ENCODE peak calls at places on chromosomes 2 and 18, in ten cellular contexts. X is Daoy; R is kidney tubule cell; Z is activated T-cell treated with anti-CD3 and anti-CD28 coated beads for 1 hour; A is GM23338; C is activated CD4-positive, alpha-beta T cell treated with anti-CD3 and anti-CD28 coated beads, Interleukin-2, amount 50 U/mL, for 1 hour; U is CD8-positive, alpha-beta T cell; S is dermis blood vessel endothelial cell; W is GM10248; G is neural crest cell. T is an unnamed sample.

GRCh38 chr2:216001201-216001600 is 12.2 kb downstream of the MREG start:
- DNase-seq in G (no peak), Z (no peak), S (no peak), X (no peak), A (no peak), R (no peak), U (no peak), W (no peak), C (no peak), T (no peak)

GRCh38 chr2:190318931-190319556 is 582 bp downstream of the HIBCH start:
- DNase-seq in G (peak), X (peak), R (peak), W (peak), A (peak), S (peak), U (no peak), C (no peak), Z (no peak), T (peak)

GRCh38 chr2:232137748-232138147 is 176.2 kb downstream of the DIS3L2 start:
- DNase-seq in C (no peak), G (no peak), W (no peak), A (no peak), S (peak), R (no peak), Z (no peak), X (no peak), U (no peak), T (no peak)

GRCh38 chr2:44430340-44430739 is 68.6 kb downstream of the CAMKMT start:
- DNase-seq in S (no peak), R (no peak), U (no peak), Z (no peak), W (no peak), C (no peak), G (no peak), X (no peak), A (peak), T (no peak)

GRCh38 chr2:58047373-58047674 is 718 bp downstream of the VRK2 start:
- DNase-seq in R (no peak), Z (no peak), C (no peak), A (no peak), X (no peak), G (no peak), S (no peak), W (no peak), U (no peak), T (no peak)

GRCh38 chr2:234038076-234038802 is 12.3 kb upstream of the SPP2 start:
- DNase-seq in S (no peak), R (no peak), Z (no peak), W (no peak), U (no peak), C (no peak), A (no peak), X (no peak), G (no peak), T (no peak)

GRCh38 chr2:147551331-147551730 is 293.5 kb upstream of the ACVR2A start:
- DNase-seq in Z (no peak), G (no peak), U (no peak), X (no peak), C (no peak), S (no peak), R (no peak), W (no peak), A (no peak), T (no peak)

GRCh38 chr2:176976766-176977165 is 235.8 kb upstream of the HNRNPA3 start:
- DNase-seq in X (no peak), U (no peak), C (no peak), Z (no peak), S (no peak), W (no peak), A (no peak), G (no peak), R (no peak), T (no peak)

GRCh38 chr18:42164556-42164955 is 209.5 kb downstream of the PIK3C3 start:
- DNase-seq in A (no peak), X (no peak), C (no peak), G (no peak), Z (no peak), S (no peak), U (no peak), R (peak), W (no peak), T (no peak)

GRCh38 chr18:13290856-13291271 is 72.3 kb downstream of the LDLRAD4 start:
- DNase-seq in S (no peak), A (no peak), X (no peak), Z (no peak), U (no peak), C (peak), R (no peak), G (no peak), W (no peak), T (no peak)

GRCh38 chr2:182818541-182819308 is 47.7 kb downstream of the FRZB start:
- DNase-seq in W (no peak), S (no peak), A (peak), U (no peak), C (no peak), G (peak), Z (no peak), R (no peak), X (no peak), T (no peak)

GRCh38 chr2:121189656-121190381 is 95.2 kb downstream of the TFCP2L1 start:
- DNase-seq in R (no peak), X (no peak), G (no peak), A (no peak), Z (no peak), U (no peak), S (no peak), C (no peak), W (no peak), T (no peak)

GRCh38 chr2:197369228-197369945 is 58.8 kb upstream of the ANKRD44 start:
- DNase-seq in W (no peak), G (no peak), X (peak), Z (no peak), R (no peak), S (peak), C (no peak), U (no peak), A (no peak), T (no peak)

GRCh38 chr18:80000877-80001276 is 12.5 kb upstream of the TXNL4A start:
- DNase-seq in G (no peak), C (no peak), X (no peak), A (no peak), Z (no peak), W (no peak), U (no peak), R (no peak), S (no peak), T (no peak)

GRCh38 chr2:100833330-100833729 is 13.4 kb downstream of the NPAS2 start:
- DNase-seq in G (no peak), C (no peak), Z (no peak), R (no peak), U (no peak), X (no peak), S (no peak), A (no peak), W (no peak), T (no peak)

GRCh38 chr2:168935810-168936581 is 34.9 kb downstream of the G6PC2 start:
- DNase-seq in U (no peak), R (peak), A (no peak), X (peak), S (peak), Z (no peak), C (no peak), W (no peak), G (no peak), T (no peak)

GRCh38 chr2:102492006-102492405 is 19.0 kb downstream of the SLC9A4 start:
- DNase-seq in W (no peak), R (no peak), C (no peak), A (no peak), S (no peak), U (no peak), Z (no peak), X (no peak), G (no peak), T (no peak)

GRCh38 chr2:207334631-207335371 is 169.1 kb upstream of the KLF7 start:
- DNase-seq in R (peak), X (peak), C (no peak), S (peak), W (peak), U (no peak), G (peak), Z (no peak), A (peak), T (no peak)

GRCh38 chr2:19733951-19734425 is 167.8 kb downstream of the TTC32 start:
- DNase-seq in C (no peak), X (peak), R (no peak), A (no peak), W (no peak), Z (no peak), U (no peak), S (no peak), G (no peak), T (no peak)

GRCh38 chr2:204544961-204545860 is at the start of gene PARD3B:
- DNase-seq in W (peak), R (peak), Z (peak), A (peak), G (peak), C (peak), X (peak), U (no peak), S (peak), T (peak)

GRCh38 chr2:162071016-162071415 is 3.0 kb downstream of the DPP4 start:
- DNase-seq in R (peak), A (no peak), G (no peak), S (peak), Z (no peak), W (no peak), X (no peak), U (no peak), C (no peak), T (no peak)

GRCh38 chr2:143705108-143705686 is 576.0 kb downstream of the ARHGAP15 start:
- DNase-seq in R (no peak), C (no peak), A (no peak), U (no peak), S (no peak), W (no peak), Z (no peak), G (no peak), X (peak), T (no peak)

GRCh38 chr2:38692636-38693318 is 26.9 kb downstream of the GALM start:
- DNase-seq in U (no peak), Z (no peak), A (no peak), R (no peak), G (no peak), X (peak), W (no peak), C (no peak), S (no peak), T (no peak)

GRCh38 chr18:48843596-48843995 is 107.2 kb downstream of the SMAD7 start:
- DNase-seq in A (no peak), X (no peak), R (no peak), W (no peak), C (no peak), U (no peak), Z (no peak), G (no peak), S (no peak), T (no peak)

GRCh38 chr2:192749606-192750200 is 555.0 kb upstream of the TMEFF2 start:
- DNase-seq in G (no peak), X (no peak), W (no peak), A (peak), S (no peak), U (no peak), R (peak), Z (no peak), C (no peak), T (no peak)

GRCh38 chr2:31675485-31675901 is 94.8 kb upstream of the SRD5A2 start:
- DNase-seq in A (peak), Z (no peak), X (no peak), S (peak), U (no peak), R (no peak), C (no peak), G (peak), W (no peak), T (no peak)

GRCh38 chr2:162070228-162070918 is 3.6 kb downstream of the DPP4 start:
- DNase-seq in C (no peak), A (no peak), X (no peak), R (no peak), Z (no peak), W (no peak), G (no peak), S (no peak), U (no peak), T (no peak)

GRCh38 chr2:226638576-226638975 is 161.0 kb downstream of the IRS1 start:
- DNase-seq in Z (no peak), G (no peak), C (no peak), R (no peak), U (no peak), S (no peak), W (no peak), A (no peak), X (no peak), T (no peak)

GRCh38 chr2:158539176-158539895 is 82.6 kb downstream of the PKP4 start:
- DNase-seq in R (peak), S (peak), Z (no peak), W (no peak), G (no peak), A (no peak), C (no peak), U (no peak), X (peak), T (no peak)

GRCh38 chr2:212940816-212941215 is 210.6 kb downstream of the IKZF2 start:
- DNase-seq in A (peak), W (no peak), U (no peak), G (no peak), R (peak), C (no peak), X (peak), Z (no peak), S (no peak), T (no peak)